ENCODE peak calls at places on chromosomes 11 and 22, in four cellular contexts. T is mucosa of descending colon, Y is HepG2, B is heart right ventricle. P is an unnamed sample.

GRCh38 chr11:22371188-22371587 is 33.0 kb downstream of the SLC17A6 start:
- DNase-seq in T (no peak), Y (no peak), B (no peak), P (no peak)

GRCh38 chr22:46450931-46451660 is 86.3 kb downstream of the CELSR1 start:
- DNase-seq in T (no peak), Y (no peak), B (no peak), P (no peak)

GRCh38 chr11:72333657-72334056 is 89.7 kb upstream of the PHOX2A start:
- DNase-seq in T (peak), Y (no peak), B (no peak), P (peak)

GRCh38 chr22:37022483-37023337 is 3.2 kb downstream of the MPST start:
- DNase-seq in T (peak), Y (no peak), B (no peak), P (no peak)

GRCh38 chr11:28259177-28259843 is 151.1 kb downstream of the METTL15 start:
- DNase-seq in T (no peak), Y (no peak), B (no peak), P (no peak)

GRCh38 chr11:64121637-64122410 is 44.1 kb downstream of the MACROD1 start:
- DNase-seq in T (no peak), Y (no peak), B (no peak), P (peak)

GRCh38 chr22:35301370-35301874 is 1.7 kb downstream of the TOM1 start:
- DNase-seq in T (peak), Y (peak), B (no peak), P (peak)

GRCh38 chr11:15653191-15653590 is 538.5 kb downstream of the INSC start:
- DNase-seq in T (no peak), Y (no peak), B (no peak), P (no peak)

GRCh38 chr11:19715373-19715772 is 2.7 kb downstream of the NAV2 start:
- DNase-seq in T (no peak), Y (no peak), B (no peak), P (peak)

GRCh38 chr11:2990617-2991476 is 1.3 kb downstream of the NAP1L4 start:
- DNase-seq in T (no peak), Y (peak), B (no peak), P (no peak)

GRCh38 chr11:131723088-131723487 is 352.7 kb downstream of the NTM start:
- DNase-seq in T (no peak), Y (no peak), B (no peak), P (peak)

GRCh38 chr22:48784701-48785503 is 1042.8 kb downstream of the BRD1 start:
- DNase-seq in T (no peak), Y (no peak), B (no peak), P (no peak)

GRCh38 chr22:46587067-46587471 is 33.1 kb upstream of the GRAMD4 start:
- DNase-seq in T (no peak), Y (no peak), B (no peak), P (no peak)

DNA sequence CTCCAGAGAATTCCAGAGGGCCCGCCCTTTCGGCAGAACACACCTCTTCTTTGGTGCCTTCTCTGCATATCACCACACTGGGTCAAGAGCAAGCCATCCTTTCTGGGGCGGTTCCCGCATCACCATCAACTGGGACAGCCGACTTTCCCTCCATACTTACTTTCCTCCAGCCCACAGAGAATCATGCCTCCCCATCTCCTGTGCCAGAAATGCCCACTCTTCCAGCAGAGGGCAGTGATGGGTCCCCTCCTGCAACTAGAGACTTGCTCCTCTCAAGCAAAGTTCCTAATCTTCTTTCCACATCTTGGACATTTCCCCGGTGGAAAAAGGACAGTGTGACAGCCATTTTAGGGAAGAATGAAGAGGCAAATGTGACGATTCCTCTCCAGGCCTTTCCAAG is 157.7 kb downstream of the C11orf91 start:
- DNase-seq in T (peak), Y (peak), B (peak), P (peak)
- TF ChIP-seq CTCF in T (no peak), Y (peak), B (peak), P (peak)

GRCh38 chr22:21673534-21674321 is 7.9 kb downstream of the PPIL2 start:
- DNase-seq in T (no peak), Y (no peak), B (no peak), P (no peak)
- TF ChIP-seq CTCF in T (no peak), Y (peak), B (no peak), P (no peak)

DNA sequence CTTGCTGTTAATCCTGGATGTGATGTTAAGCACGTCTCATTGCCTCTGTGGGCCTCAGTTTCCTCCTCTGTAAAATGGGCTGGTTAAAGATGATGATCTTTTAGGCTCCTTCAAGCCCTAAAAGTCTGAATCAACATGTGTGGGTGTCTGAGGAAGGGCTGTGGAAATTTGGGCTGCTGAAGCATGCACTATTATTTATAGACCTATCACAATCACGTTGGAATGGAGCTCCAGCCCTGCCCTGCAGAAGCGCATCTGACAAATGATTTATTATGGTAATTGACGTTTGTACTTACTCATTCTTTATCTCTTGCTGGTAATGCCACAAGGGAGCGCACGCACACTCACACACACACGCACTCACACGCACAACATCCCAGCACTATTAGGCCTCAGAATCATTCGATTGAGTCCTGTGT is 20.4 kb downstream of the P2RX3 start:
- DNase-seq in T (no peak), Y (no peak), B (peak), P (peak)
- TF ChIP-seq CTCF in T (no peak), Y (no peak), B (no peak), P (no peak)

DNA sequence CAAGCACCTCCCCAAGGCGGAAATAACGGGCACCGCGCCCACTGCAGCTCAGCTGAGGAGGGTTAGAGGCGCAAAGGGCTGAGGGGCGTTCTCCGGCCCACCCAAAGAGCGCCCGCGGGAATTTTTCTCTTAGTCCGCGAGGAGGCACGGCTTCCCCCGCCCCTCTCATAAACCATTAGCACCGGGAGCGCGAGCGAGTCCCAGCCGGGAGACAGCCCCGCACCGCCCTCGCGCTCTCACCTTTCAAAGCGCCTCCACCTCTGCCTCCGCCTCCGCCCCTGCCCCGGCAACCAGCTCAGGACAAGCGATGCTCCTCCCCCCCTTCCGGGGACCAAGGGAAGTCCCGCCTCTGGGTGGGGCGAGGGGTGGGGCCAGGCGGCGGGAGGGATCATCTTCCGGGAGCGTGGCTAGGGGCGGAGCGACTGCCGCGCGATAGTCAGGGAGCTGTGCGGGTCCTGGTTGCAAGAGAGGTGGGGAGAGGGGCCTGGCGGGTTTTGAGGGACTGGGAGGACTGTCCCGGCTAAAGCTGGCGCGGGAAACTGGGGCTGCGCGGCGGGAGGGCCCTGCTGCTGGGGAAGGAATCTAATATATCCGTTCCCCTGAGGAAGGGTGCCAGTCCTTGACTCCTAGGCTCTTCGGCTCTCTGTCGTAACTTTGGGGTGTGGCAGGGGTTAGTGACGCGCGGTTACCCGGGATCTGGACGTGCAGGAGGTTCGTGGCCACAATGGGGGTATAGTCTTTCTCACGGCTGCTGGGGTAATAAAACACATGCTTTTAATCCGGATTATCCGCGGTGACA is at the start of the genes CCDC82 and JRKL:
- DNase-seq in T (peak), Y (peak), B (peak), P (peak)
- TF ChIP-seq CTCF in T (no peak), Y (peak), B (no peak), P (no peak)

DNA sequence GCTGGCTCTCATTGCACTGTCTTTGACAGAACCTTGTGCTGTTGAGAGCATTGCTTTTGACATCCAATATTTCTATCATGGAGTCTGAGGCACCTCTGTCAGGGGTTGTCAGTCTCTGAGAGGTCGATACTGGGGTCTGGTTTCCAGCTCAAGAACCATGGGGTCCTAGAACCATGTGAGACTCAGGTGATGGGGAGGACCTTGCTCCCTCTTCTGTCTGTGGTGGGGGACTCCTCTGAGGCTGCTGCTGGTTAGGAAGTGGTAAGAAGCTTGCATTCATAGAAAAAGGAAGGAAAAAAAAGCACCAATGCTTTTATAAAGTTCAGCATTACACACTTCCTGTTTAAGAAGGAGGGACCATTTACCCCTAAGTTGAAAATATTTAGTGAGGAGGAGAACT is 91.8 kb upstream of the CD44 start:
- DNase-seq in T (no peak), Y (no peak), B (no peak), P (no peak)
- TF ChIP-seq CTCF in T (no peak), Y (no peak), B (no peak), P (no peak)

GRCh38 chr11:67695606-67696005 is 21.2 kb upstream of the ALDH3B2 start:
- DNase-seq in T (no peak), Y (no peak), B (no peak), P (no peak)

GRCh38 chr11:67694875-67695555 is 20.6 kb upstream of the ALDH3B2 start:
- DNase-seq in T (no peak), Y (no peak), B (no peak), P (no peak)

GRCh38 chr11:67689178-67689577 is 14.8 kb upstream of the ALDH3B2 start:
- DNase-seq in T (no peak), Y (no peak), B (no peak), P (no peak)

GRCh38 chr11:67687986-67688385 is 13.6 kb upstream of the ALDH3B2 start:
- DNase-seq in T (no peak), Y (no peak), B (no peak), P (no peak)

DNA sequence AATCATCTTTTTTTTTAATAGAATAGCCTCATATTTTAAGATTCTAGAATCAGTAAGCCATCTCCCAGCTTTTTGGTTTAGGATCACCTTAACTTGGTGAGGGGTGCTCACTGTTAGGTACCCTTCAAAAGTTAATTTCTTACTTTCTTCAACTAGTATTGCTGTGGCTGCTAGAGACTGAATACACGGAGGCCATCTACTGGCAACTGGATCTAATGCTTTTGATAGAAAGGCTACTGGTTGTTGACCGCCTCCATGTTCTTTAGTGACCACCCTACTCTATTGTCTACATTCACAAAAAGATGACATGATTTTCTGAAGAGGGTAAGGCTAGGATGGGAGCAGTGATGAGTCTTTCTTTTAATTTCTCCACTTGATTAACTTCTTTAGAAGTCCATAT is 16.7 kb upstream of the ALDH3B2 start:
- DNase-seq in T (no peak), Y (no peak), B (no peak), P (no peak)
- TF ChIP-seq CTCF in T (no peak), Y (peak), B (no peak), P (peak)

DNA sequence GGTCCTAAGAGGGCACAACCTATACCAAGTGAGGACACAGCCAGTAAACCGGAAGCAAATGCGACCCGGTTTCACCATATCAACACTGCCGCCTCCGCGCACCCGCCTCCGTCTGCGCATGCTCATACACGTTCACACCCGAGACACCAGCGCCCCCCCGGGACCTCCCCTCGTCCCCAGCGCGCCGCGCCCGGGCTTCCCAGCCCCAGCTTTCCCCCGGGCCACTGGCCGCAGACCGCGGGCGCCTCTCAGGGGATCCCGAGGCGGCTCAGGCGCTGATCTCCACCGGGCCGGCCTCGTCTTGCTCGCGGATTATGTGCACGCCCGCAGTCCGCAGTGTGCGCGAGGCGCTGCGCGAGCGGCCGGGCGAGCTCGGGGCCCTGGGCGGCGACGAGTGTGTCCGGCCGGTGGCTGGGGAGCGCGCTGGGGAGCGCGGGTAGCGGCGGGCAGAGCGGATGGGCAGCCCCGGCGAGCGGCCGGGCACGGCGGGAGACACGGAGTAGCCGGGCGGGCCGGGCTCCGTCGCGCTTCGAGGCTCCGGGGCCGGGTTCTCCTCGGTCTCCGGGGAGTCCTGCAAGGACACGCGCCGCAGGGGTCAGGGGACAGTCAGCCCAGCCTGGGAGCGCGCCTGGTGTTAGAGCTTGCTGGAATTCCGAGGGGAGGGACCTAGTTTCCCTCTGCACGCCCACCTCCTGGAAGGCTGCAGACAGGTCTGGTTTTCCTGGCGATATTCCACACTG is 2.0 kb downstream of the HEPN1 start:
- DNase-seq in T (peak), Y (no peak), B (peak), P (peak)
- TF ChIP-seq CTCF in T (no peak), Y (no peak), B (no peak), P (no peak)

DNA sequence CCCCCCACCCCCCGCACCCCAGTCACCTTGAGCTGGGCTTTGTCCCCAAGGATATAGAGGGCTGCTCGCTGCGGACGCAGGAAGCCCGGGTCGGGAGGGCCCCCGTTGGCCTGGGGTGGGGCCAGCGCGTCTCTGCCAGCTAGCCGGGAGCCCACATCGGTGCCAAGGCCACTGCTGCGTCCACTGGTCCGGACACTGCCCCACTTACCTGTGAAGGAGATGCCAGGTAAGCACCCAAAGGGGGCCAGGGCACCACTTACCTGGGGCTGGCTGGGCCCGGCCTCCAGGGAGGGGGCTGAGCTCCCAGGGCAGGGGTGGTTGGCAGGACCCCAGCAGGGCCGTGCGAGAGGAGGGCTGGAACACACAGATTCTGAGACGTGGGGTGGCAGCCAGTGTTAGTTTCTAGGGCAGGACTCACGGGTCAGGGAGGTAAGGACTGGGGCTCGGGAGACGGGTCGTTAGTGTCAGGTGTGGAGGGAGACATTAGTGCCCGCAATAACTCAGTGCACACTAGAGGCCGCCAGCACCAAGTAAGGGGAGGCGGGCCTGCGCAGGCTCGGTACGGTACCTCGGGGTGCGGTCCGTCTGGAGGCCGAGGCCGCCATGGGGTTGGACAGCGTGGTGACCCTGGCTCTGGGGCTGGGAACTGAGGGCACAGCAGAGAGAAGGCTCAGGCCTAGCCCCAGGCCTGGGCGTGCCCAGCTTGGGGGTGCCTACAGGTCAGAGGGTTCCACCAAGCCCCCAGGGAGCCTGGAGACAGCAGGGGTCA is 18.2 kb downstream of the SBF1 start:
- DNase-seq in T (no peak), Y (no peak), B (no peak), P (no peak)
- TF ChIP-seq CTCF in T (no peak), Y (peak), B (no peak), P (no peak)

GRCh38 chr11:82863209-82863608 is 37.0 kb downstream of the PRCP start:
- DNase-seq in T (no peak), Y (no peak), B (no peak), P (no peak)

GRCh38 chr11:82862379-82862778 is 37.9 kb downstream of the PRCP start:
- DNase-seq in T (no peak), Y (no peak), B (no peak), P (no peak)

GRCh38 chr11:82867495-82868082 is 32.6 kb downstream of the PRCP start:
- DNase-seq in T (peak), Y (peak), B (peak), P (peak)

GRCh38 chr11:82865841-82866240 is 34.4 kb downstream of the PRCP start:
- DNase-seq in T (no peak), Y (no peak), B (no peak), P (no peak)

DNA sequence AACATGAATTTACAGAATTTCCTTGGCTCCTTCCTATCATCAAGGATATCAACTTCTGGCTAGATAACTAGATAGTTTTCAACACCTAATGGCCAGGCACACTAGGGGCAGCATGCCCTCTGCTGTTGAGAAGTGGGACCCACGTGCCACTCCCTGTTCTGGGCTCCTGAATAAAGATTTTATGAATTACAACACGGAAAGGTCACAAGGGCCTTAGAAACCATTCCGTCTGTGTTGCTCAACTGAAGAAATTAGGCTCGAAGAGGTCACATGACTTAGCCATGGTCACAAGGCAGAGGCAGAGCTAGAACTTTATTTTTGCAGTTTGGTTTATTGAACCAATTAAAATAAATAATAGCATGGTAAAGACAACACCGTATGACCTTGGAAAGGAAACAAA is 36.0 kb downstream of the PRCP start:
- DNase-seq in T (peak), Y (peak), B (peak), P (peak)
- TF ChIP-seq CTCF in T (no peak), Y (peak), B (no peak), P (peak)

P was measured in fibroblast of the aortic adventitia.